ENCODE peak calls at places on chromosomes 2 and 18, in eight cellular contexts. Z, G, F, V, T, X, J and S are unnamed samples.

GRCh38 chr2:88690591-88691338 is 708 bp upstream of the RPIA start:
- DNase-seq in G (peak; percentile 31), F (no peak), X (peak; percentile 34), Z (peak; percentile 38), T (peak; percentile 24), V (peak; percentile 59), J (peak; percentile 26), S (no peak)

GRCh38 chr2:38430196-38430595 is 53.1 kb upstream of the ATL2 start:
- DNase-seq in X (no peak), G (no peak), Z (no peak), V (no peak), F (no peak), J (no peak), T (no peak), S (no peak)

GRCh38 chr2:96642564-96643350 is at the start of gene FER1L5:
- DNase-seq in X (no peak), G (no peak), F (peak; percentile 64), Z (no peak), V (no peak), T (no peak), J (no peak), S (peak; percentile 68)

GRCh38 chr18:53745986-53746385 is 478.5 kb downstream of the MBD2 start:
- DNase-seq in Z (no peak), G (no peak), F (no peak), V (no peak), T (no peak), J (no peak), X (no peak), S (no peak)

GRCh38 chr18:6315556-6316331 is 99.0 kb downstream of the L3MBTL4 start:
- DNase-seq in V (no peak), Z (no peak), F (no peak), X (no peak), G (no peak), J (no peak), T (no peak), S (no peak)

GRCh38 chr2:65390134-65390533 is 42.3 kb downstream of the SPRED2 start:
- DNase-seq in G (no peak), X (no peak), F (no peak), T (peak; percentile 62), Z (no peak), V (peak; percentile 57), J (no peak), S (no peak)

GRCh38 chr2:182182436-182182835 is 196.8 kb downstream of the PPP1R1C start:
- DNase-seq in T (no peak), X (no peak), J (no peak), F (no peak), Z (no peak), G (no peak), V (no peak), S (no peak)

GRCh38 chr2:106868199-106868598 is 17.8 kb downstream of the ST6GAL2 start:
- DNase-seq in X (no peak), G (no peak), T (no peak), V (no peak), Z (no peak), F (peak; percentile 4), J (no peak), S (no peak)

GRCh38 chr2:219116776-219117646 is 43.6 kb downstream of the NHEJ1 start:
- DNase-seq in G (no peak), T (no peak), X (no peak), J (no peak), Z (no peak), V (peak; percentile 27), F (peak; percentile 27), S (no peak)

GRCh38 chr2:100819365-100820345 is at the start of gene NPAS2:
- DNase-seq in F (peak; percentile 5), X (peak; percentile 60), V (peak; percentile 50), J (no peak), Z (no peak), G (no peak), T (peak; percentile 60), S (no peak)

GRCh38 chr2:1516798-1517060 is 103.5 kb downstream of the TPO start:
- DNase-seq in J (no peak), T (no peak), V (no peak), G (no peak), Z (no peak), F (no peak), X (no peak), S (no peak)

GRCh38 chr2:222468338-222468737 is 44.0 kb downstream of the SGPP2 start:
- DNase-seq in F (peak; percentile 40), J (no peak), T (no peak), G (no peak), X (no peak), V (no peak), Z (no peak), S (no peak)

GRCh38 chr2:99832921-99833320 is 309.5 kb downstream of the AFF3 start:
- DNase-seq in X (no peak), T (no peak), G (no peak), Z (no peak), V (no peak), J (no peak), F (no peak), S (no peak)

GRCh38 chr2:3504741-3505140 is 14.6 kb downstream of the ADI1 start:
- DNase-seq in X (no peak), J (no peak), T (no peak), Z (no peak), G (no peak), F (peak; percentile 48), V (no peak), S (no peak)

GRCh38 chr2:19392191-19392590 is 33.8 kb upstream of the OSR1 start:
- DNase-seq in X (no peak), J (no peak), V (no peak), G (no peak), F (no peak), T (no peak), Z (no peak), S (no peak)

GRCh38 chr2:101803128-101803527 is 105.6 kb downstream of the MAP4K4 start:
- DNase-seq in X (no peak), Z (no peak), G (no peak), V (peak; percentile 54), T (no peak), F (no peak), J (no peak), S (no peak)

GRCh38 chr2:135183822-135184221 is 131.7 kb downstream of the RAB3GAP1 start:
- DNase-seq in G (no peak), F (no peak), T (no peak), X (no peak), J (no peak), Z (no peak), V (no peak), S (no peak)

GRCh38 chr18:34867520-34867919 is 157.4 kb downstream of the DTNA start:
- DNase-seq in T (no peak), F (peak; percentile 50), Z (no peak), V (no peak), J (no peak), X (no peak), G (no peak), S (no peak)

GRCh38 chr2:240624950-240625621 is at the start of gene GPR35:
- DNase-seq in F (no peak), X (no peak), V (peak; percentile 60), T (peak; percentile 70), J (peak; percentile 72), Z (peak; percentile 87), G (peak; percentile 67), S (no peak)

GRCh38 chr18:70025580-70025979 is 77.9 kb upstream of the CD226 start:
- DNase-seq in G (no peak), F (no peak), Z (no peak), J (no peak), T (no peak), X (no peak), V (no peak), S (no peak)

GRCh38 chr18:2919600-2919999 is 72.8 kb downstream of the EMILIN2 start:
- DNase-seq in Z (no peak), F (no peak), G (no peak), T (no peak), V (no peak), X (no peak), J (no peak), S (no peak)

GRCh38 chr2:196961889-196962288 is 35.4 kb upstream of the PGAP1 start:
- DNase-seq in J (no peak), G (no peak), F (no peak), V (no peak), T (peak; percentile 12), X (no peak), Z (no peak), S (no peak)

GRCh38 chr2:200383380-200384110 is 77.1 kb downstream of the SPATS2L start:
- DNase-seq in G (no peak), X (no peak), J (no peak), V (peak; percentile 56), F (no peak), T (peak; percentile 24), Z (no peak), S (no peak)

GRCh38 chr2:12776457-12777049 is 59.8 kb downstream of the TRIB2 start:
- DNase-seq in Z (no peak), T (no peak), J (no peak), G (no peak), V (no peak), X (no peak), F (no peak), S (no peak)

GRCh38 chr18:29147944-29148343 is 971.0 kb upstream of the CDH2 start:
- DNase-seq in J (no peak), X (no peak), Z (no peak), T (no peak), F (no peak), V (peak; percentile 34), G (no peak), S (no peak)

GRCh38 chr18:62399781-62400308 is 74.7 kb downstream of the TNFRSF11A start:
- DNase-seq in J (no peak), F (peak; percentile 96), Z (no peak), G (no peak), X (peak; percentile 70), T (no peak), V (peak; percentile 7), S (no peak)

GRCh38 chr2:106827178-106827577 is 58.8 kb downstream of the ST6GAL2 start:
- DNase-seq in X (no peak), J (no peak), G (no peak), V (no peak), Z (no peak), F (no peak), T (no peak), S (no peak)

GRCh38 chr2:234840336-234840735 is 111.5 kb upstream of the SH3BP4 start:
- DNase-seq in G (no peak), V (peak; percentile 73), Z (no peak), F (no peak), J (no peak), T (no peak), X (peak; percentile 61), S (no peak)

GRCh38 chr2:19120941-19121750 is 237.3 kb downstream of the OSR1 start:
- DNase-seq in X (peak; percentile 9), T (no peak), Z (no peak), F (no peak), V (peak; percentile 98), G (no peak), J (no peak), S (no peak)

GRCh38 chr2:74843371-74844298 is 9.7 kb downstream of the HK2 start:
- DNase-seq in Z (no peak), G (no peak), T (peak; percentile 54), J (no peak), V (peak; percentile 81), F (no peak), X (no peak), S (no peak)

GRCh38 chr2:69563021-69563420 is 80.5 kb downstream of the AAK1 start:
- DNase-seq in T (no peak), X (no peak), G (no peak), J (no peak), Z (no peak), F (peak; percentile 54), V (no peak), S (no peak)

GRCh38 chr2:196162586-196163180 is 8.7 kb downstream of the STK17B start:
- DNase-seq in G (no peak), Z (no peak), T (no peak), J (no peak), F (no peak), V (no peak), X (no peak), S (no peak)

GRCh38 chr18:9403795-9404564 is 69.4 kb downstream of the TWSG1 start:
- DNase-seq in T (no peak), V (no peak), X (no peak), G (no peak), J (no peak), F (no peak), Z (no peak), S (no peak)

GRCh38 chr2:218400167-218400929 is 680 bp downstream of the CTDSP1 start:
- DNase-seq in J (no peak), F (peak; percentile 57), V (peak; percentile 32), X (no peak), Z (no peak), G (no peak), T (peak; percentile 58), S (no peak)